ENCODE peak calls at places on chromosome 3, in eight cellular contexts. X is coronary artery, J is cardiac muscle cell, B is fibroblast of pulmonary artery, G is choroid plexus epithelial cell, O is colonic mucosa, T is tibial artery, K is body of pancreas. E is an unnamed sample.

GRCh38 chr3:72903004-72903403 is 15.2 kb downstream of the GXYLT2 start:
- DNase-seq in T (no peak), G (peak; percentile 91), O (no peak), K (no peak), X (no peak), B (peak; percentile 74), J (peak; percentile 67), E (peak; percentile 81)

GRCh38 chr3:140447136-140447535 is 230.7 kb upstream of the TRIM42 start:
- DNase-seq in G (no peak), K (peak; percentile 20), B (no peak), T (no peak), O (no peak), X (no peak), J (no peak), E (no peak)

GRCh38 chr3:32002536-32003368 is 21.2 kb downstream of the ZNF860 start:
- DNase-seq in T (no peak), J (no peak), G (no peak), X (no peak), B (no peak), O (no peak), K (no peak), E (no peak)

GRCh38 chr3:43104786-43105185 is 1.1 kb downstream of the POMGNT2 start:
- DNase-seq in J (no peak), B (no peak), O (no peak), X (no peak), K (no peak), G (no peak), T (no peak), E (peak; percentile 13)

GRCh38 chr3:24100694-24101402 is 155.8 kb downstream of the NR1D2 start:
- DNase-seq in J (peak; percentile 60), T (no peak), G (peak; percentile 52), X (no peak), B (peak; percentile 28), K (no peak), O (no peak), E (peak; percentile 28)

GRCh38 chr3:176296066-176296597 is 901.1 kb downstream of the TBL1XR1 start:
- DNase-seq in K (no peak), G (no peak), T (no peak), B (no peak), O (no peak), X (no peak), J (no peak), E (no peak)

GRCh38 chr3:10753964-10754363 is 62.1 kb upstream of the SLC6A11 start:
- DNase-seq in X (peak; percentile 9), K (peak; percentile 52), G (peak; percentile 52), O (peak; percentile 23), J (peak; percentile 54), B (peak; percentile 56), T (no peak), E (peak; percentile 33)

GRCh38 chr3:11548721-11549131 is 95.0 kb downstream of the VGLL4 start:
- DNase-seq in J (peak; percentile 72), O (no peak), G (peak; percentile 94), K (peak; percentile 54), X (no peak), B (peak; percentile 76), T (no peak), E (peak; percentile 65)

GRCh38 chr3:131616719-131617118 is 113.9 kb upstream of the MRPL3 start:
- DNase-seq in B (no peak), G (no peak), J (no peak), X (no peak), T (no peak), O (no peak), K (no peak), E (no peak)

GRCh38 chr3:184227481-184227935 is 1.9 kb upstream of the VWA5B2 start:
- DNase-seq in B (peak; percentile 32), X (no peak), K (peak; percentile 48), O (no peak), G (peak; percentile 32), T (no peak), J (peak; percentile 32), E (no peak)

GRCh38 chr3:128481438-128481942 is 11.5 kb downstream of the GATA2 start:
- DNase-seq in X (no peak), J (no peak), K (no peak), T (peak; percentile 36), B (no peak), O (no peak), G (no peak), E (peak; percentile 25)

GRCh38 chr3:9400626-9401025 is 3.2 kb downstream of the SETD5 start:
- DNase-seq in B (no peak), J (no peak), K (no peak), O (no peak), G (no peak), T (no peak), X (no peak), E (no peak)

GRCh38 chr3:123026551-123027291 is 842 bp downstream of the SEMA5B start:
- DNase-seq in G (no peak), B (no peak), J (no peak), X (no peak), T (no peak), K (peak; percentile 35), O (peak; percentile 31), E (no peak)

GRCh38 chr3:14518432-14518802 is 21.7 kb downstream of the GRIP2 start:
- DNase-seq in X (no peak), J (no peak), K (no peak), O (no peak), T (no peak), G (no peak), B (no peak), E (no peak)

GRCh38 chr3:34387831-34388564 is 589.6 kb downstream of the PDCD6IP start:
- DNase-seq in B (no peak), G (no peak), X (no peak), O (no peak), T (no peak), J (no peak), K (no peak), E (no peak)

GRCh38 chr3:34056951-34057390 is 258.5 kb downstream of the PDCD6IP start:
- DNase-seq in T (no peak), X (no peak), G (peak; percentile 35), J (no peak), K (no peak), B (peak; percentile 13), O (no peak), E (peak; percentile 47)

GRCh38 chr3:97793415-97794019 is 28.3 kb upstream of the CRYBG3 start:
- DNase-seq in T (no peak), B (peak; percentile 79), J (peak; percentile 76), K (no peak), O (no peak), X (no peak), G (peak; percentile 81), E (peak; percentile 79)

GRCh38 chr3:57952208-57952631 is 56.0 kb upstream of the FLNB start:
- DNase-seq in J (peak; percentile 97), B (peak; percentile 96), T (peak; percentile 80), K (no peak), X (no peak), O (no peak), G (peak; percentile 93), E (peak; percentile 88)

GRCh38 chr3:173733029-173733652 is 335.6 kb downstream of the NLGN1 start:
- DNase-seq in T (no peak), G (peak; percentile 75), O (no peak), K (peak; percentile 6), X (no peak), J (peak; percentile 59), B (peak; percentile 72), E (peak; percentile 75)

GRCh38 chr3:54870423-54870822 is 57.4 kb downstream of the LRTM1 start:
- DNase-seq in T (no peak), G (peak; percentile 96), B (peak; percentile 94), J (peak; percentile 93), O (no peak), K (peak; percentile 25), X (no peak), E (peak; percentile 95)
- TF ChIP-seq CTCF in T (no peak), G (peak; percentile 89), B (peak; percentile 78), J (peak; percentile 71), O (peak; percentile 20), K (peak; percentile 47), X (no peak), E (peak; percentile 77)

GRCh38 chr3:13452490-13453335 is 27.4 kb upstream of the HDAC11 start:
- DNase-seq in K (peak; percentile 52), X (no peak), O (peak; percentile 62), T (peak; percentile 26), G (peak; percentile 79), B (peak; percentile 67), J (peak; percentile 68), E (peak; percentile 72)
- H3K4me3 ChIP-seq in K (no peak overlapping the region), X (peak overlapping the region; percentile 67), O (peak overlapping the region; percentile 57), T (peak overlapping the region; percentile 53), G (peak overlapping the region; percentile 26), B (peak overlapping the region; percentile 27), J (no peak overlapping the region), E (peak overlapping the region; percentile 44)

DNA sequence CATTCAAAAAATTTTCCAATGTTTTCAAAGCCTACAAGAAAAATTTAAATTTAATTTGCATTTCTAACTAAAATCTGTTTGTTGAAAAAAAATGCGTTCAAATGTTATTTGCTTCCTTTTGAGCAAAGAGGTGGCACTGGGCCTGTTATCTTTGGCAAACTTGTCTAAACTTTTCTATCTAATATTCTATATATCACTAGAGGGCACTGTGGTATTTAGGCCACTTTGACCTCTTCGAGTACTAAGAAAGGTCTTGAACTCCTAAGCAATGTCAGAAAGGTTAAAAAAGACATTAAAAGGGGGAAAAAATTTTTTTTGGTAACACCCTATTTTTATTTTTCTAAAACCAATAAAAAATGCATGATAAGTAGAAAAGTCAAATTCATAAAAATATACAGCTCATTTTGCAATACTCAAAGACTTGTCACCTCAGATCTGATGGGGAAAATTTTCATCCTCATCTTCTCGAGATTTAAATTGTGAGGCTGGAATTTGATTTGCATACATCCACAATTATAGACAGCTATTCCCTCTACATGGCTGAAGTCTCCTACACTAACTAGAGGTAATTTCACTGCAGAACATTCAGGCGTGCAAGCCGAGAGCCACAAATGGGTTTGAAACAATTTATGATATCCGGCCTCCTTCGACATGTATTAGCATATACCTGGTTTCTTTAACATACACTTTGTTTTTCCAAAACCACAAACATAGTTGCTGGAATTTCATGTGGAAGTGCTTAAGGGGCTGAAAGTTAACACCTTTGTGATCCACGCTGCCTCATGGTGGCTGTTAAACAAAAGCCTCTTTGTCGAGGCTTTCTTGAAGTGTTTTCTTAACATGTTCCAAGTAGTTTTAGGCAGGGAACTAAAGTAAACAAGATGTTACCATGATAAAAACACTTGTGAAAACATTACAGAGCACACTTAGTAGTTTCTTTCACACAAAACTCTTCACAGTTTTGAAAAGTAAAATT is 576.4 kb downstream of the FOXP1 start:
- DNase-seq in T (no peak), X (no peak), J (peak; percentile 46), O (no peak), B (peak; percentile 46), G (peak; percentile 29), K (peak; percentile 48), E (peak; percentile 48)
- TF ChIP-seq CTCF in T (peak; percentile 30), X (no peak), J (peak; percentile 43), O (peak; percentile 48), B (peak; percentile 38), G (no peak), K (peak; percentile 67), E (peak; percentile 28)

GRCh38 chr3:69541823-69542264 is 156.0 kb upstream of the FRMD4B start:
- DNase-seq in J (peak; percentile 6), X (no peak), B (no peak), T (no peak), K (no peak), G (no peak), O (no peak), E (no peak)
- H3K4me3 ChIP-seq in J (peak overlapping the region; percentile 75), X (peak overlapping the region; percentile 68), B (no peak overlapping the region), T (peak overlapping the region; percentile 40), K (no peak overlapping the region), G (no peak overlapping the region), O (peak overlapping the region; percentile 23), E (peak overlapping the region; percentile 51)

GRCh38 chr3:157232146-157232545 is 72.2 kb upstream of the CCNL1 start:
- DNase-seq in X (no peak), G (no peak), B (no peak), J (no peak), O (no peak), K (no peak), T (no peak), E (no peak)
- TF ChIP-seq CTCF in X (no peak), G (no peak), B (no peak), J (no peak), O (no peak), K (no peak), T (no peak), E (no peak)

E was measured in fibroblast of the aortic adventitia.